ENCODE peak calls at places on chromosomes 2 and 18, in eight cellular contexts. R, E, A, G, W, D, X and Y are unnamed samples.
A peak's percentile ranks its signal among the peaks of the same experiment; 100 is the strongest.

GRCh38 chr18:35245719-35246317 is 5.0 kb downstream of the ZNF397 start:
- DNase-seq in R (no peak), A (no peak), D (no peak), X (no peak), G (no peak), W (no peak), E (no peak), Y (no peak)

GRCh38 chr18:25518716-25519053 is 166.7 kb upstream of the ZNF521 start:
- DNase-seq in G (no peak), X (no peak), E (no peak), D (no peak), A (no peak), R (no peak), W (no peak), Y (no peak)

GRCh38 chr2:113219889-113220641 is 46.3 kb downstream of the PSD4 start:
- DNase-seq in A (no peak), R (peak; percentile 71), W (no peak), D (peak; percentile 87), X (peak; percentile 50), G (no peak), E (peak; percentile 83), Y (no peak)

GRCh38 chr18:8681196-8681595 is 24.2 kb upstream of the MTCL1 start:
- DNase-seq in E (no peak), R (no peak), W (no peak), D (no peak), G (no peak), A (no peak), X (no peak), Y (no peak)

GRCh38 chr18:14949800-14950415 is 201.9 kb downstream of the ANKRD30B start:
- DNase-seq in A (no peak), G (no peak), X (no peak), R (no peak), D (no peak), W (peak; percentile 80), E (no peak), Y (no peak)

GRCh38 chr18:26479065-26479685 is 69.2 kb downstream of the KCTD1 start:
- DNase-seq in W (no peak), R (no peak), G (no peak), E (no peak), A (no peak), D (no peak), X (no peak), Y (peak; percentile 43)

GRCh38 chr2:142981069-142981378 is 103.6 kb downstream of the KYNU start:
- DNase-seq in D (no peak), W (no peak), A (no peak), E (no peak), R (no peak), G (no peak), X (no peak), Y (no peak)

GRCh38 chr2:60553992-60554648 is 666 bp upstream of the BCL11A start:
- DNase-seq in E (peak; percentile 87), G (no peak), A (no peak), D (peak; percentile 53), X (no peak), R (no peak), W (no peak), Y (peak; percentile 47)

GRCh38 chr2:152336854-152337510 is 2.0 kb downstream of the FMNL2 start:
- DNase-seq in E (no peak), R (peak; percentile 58), A (no peak), X (no peak), G (peak; percentile 60), D (peak; percentile 30), W (no peak), Y (no peak)
- H3K4me3 ChIP-seq in E (peak overlapping the region; percentile 96), R (peak overlapping the region; percentile 79), A (no peak overlapping the region), X (peak overlapping the region; percentile 81), G (peak overlapping the region; percentile 97), D (no peak overlapping the region), W (peak overlapping the region; percentile 94), Y (peak overlapping the region; percentile 74)

GRCh38 chr18:77486985-77487384 is 237.3 kb downstream of the GALR1 start:
- DNase-seq in R (no peak), E (no peak), D (no peak), G (no peak), W (no peak), A (no peak), X (no peak), Y (no peak)
- H3K4me1 ChIP-seq in R (no peaks in the 10 kb centered on the region), E (no peaks in the 10 kb centered on the region), D (no peaks in the 10 kb centered on the region), G (no peaks in the 10 kb centered on the region), W (no peaks in the 10 kb centered on the region), A (no peaks in the 10 kb centered on the region), X (no peaks in the 10 kb centered on the region), Y (no peaks in the 10 kb centered on the region)

GRCh38 chr2:171480908-171481307 is 41.4 kb upstream of the CYBRD1 start:
- DNase-seq in W (no peak), A (no peak), R (no peak), G (peak; percentile 18), X (no peak), D (no peak), E (no peak), Y (no peak)

GRCh38 chr2:171482308-171482707 is 40.0 kb upstream of the CYBRD1 start:
- DNase-seq in X (no peak), G (no peak), R (no peak), A (no peak), D (no peak), W (no peak), E (no peak), Y (no peak)

GRCh38 chr2:171475979-171476378 is 42.0 kb downstream of the DCAF17 start:
- DNase-seq in G (no peak), D (no peak), X (no peak), W (no peak), R (no peak), A (no peak), E (no peak), Y (no peak)

GRCh38 chr2:171478345-171478744 is 43.9 kb upstream of the CYBRD1 start:
- DNase-seq in D (no peak), R (no peak), E (no peak), W (no peak), G (no peak), A (no peak), X (no peak), Y (no peak)

DNA sequence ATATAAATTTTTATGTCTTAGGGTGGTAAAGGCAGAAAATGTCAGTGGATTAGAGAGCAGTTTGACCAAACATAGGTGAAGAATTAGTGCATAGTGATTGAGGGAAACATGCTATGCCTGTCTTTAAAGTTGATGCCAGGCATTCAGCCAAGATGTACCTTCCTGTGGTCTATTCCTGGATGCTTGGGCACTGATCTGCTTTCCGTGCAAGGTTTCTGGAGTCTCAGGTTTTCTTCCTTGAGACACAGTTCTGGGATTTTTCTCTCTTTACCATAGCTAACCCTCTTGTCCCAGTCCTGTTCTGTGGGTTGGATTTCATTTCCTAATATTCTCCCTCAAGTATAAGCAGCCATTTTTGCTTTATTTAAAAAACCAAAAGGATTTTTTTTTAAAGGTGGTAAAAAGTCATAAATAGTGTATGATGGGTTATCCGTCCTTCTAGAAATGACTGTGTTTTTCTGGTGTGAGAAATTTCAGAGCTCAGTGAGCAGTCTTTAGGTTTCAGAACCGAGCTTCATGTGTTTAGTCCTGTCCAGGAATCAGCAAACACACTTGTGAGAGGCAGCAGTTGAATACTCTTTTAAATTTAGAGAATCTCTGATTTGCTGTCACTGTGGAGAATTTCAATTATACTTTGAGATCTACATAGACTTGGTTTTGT is 43.0 kb upstream of the CYBRD1 start:
- DNase-seq in D (no peak), R (no peak), X (no peak), A (no peak), E (no peak), G (no peak), W (no peak), Y (no peak)
- H3K36me3 ChIP-seq in D (no peaks in the 10 kb centered on the region), R (no peaks in the 10 kb centered on the region), X (no peaks in the 10 kb centered on the region), A (peaks cover 14% of the 10 kb centered on the region), E (peaks cover 7% of the 10 kb centered on the region), G (no peaks in the 10 kb centered on the region), W (peaks cover 4% of the 10 kb centered on the region), Y (peaks cover 7% of the 10 kb centered on the region)

GRCh38 chr18:79963658-79964329 is 649 bp upstream of the HSBP1L1 start:
- DNase-seq in X (no peak), A (no peak), G (no peak), R (no peak), W (no peak), D (peak; percentile 19), E (no peak), Y (no peak)
- H3K4me3 ChIP-seq in X (peak overlapping the region; percentile 83), A (peak overlapping the region; percentile 67), G (peak overlapping the region; percentile 67), R (no peak overlapping the region), W (peak overlapping the region; percentile 72), D (no peak overlapping the region), E (peak overlapping the region; percentile 51), Y (peak overlapping the region; percentile 45)

DNA sequence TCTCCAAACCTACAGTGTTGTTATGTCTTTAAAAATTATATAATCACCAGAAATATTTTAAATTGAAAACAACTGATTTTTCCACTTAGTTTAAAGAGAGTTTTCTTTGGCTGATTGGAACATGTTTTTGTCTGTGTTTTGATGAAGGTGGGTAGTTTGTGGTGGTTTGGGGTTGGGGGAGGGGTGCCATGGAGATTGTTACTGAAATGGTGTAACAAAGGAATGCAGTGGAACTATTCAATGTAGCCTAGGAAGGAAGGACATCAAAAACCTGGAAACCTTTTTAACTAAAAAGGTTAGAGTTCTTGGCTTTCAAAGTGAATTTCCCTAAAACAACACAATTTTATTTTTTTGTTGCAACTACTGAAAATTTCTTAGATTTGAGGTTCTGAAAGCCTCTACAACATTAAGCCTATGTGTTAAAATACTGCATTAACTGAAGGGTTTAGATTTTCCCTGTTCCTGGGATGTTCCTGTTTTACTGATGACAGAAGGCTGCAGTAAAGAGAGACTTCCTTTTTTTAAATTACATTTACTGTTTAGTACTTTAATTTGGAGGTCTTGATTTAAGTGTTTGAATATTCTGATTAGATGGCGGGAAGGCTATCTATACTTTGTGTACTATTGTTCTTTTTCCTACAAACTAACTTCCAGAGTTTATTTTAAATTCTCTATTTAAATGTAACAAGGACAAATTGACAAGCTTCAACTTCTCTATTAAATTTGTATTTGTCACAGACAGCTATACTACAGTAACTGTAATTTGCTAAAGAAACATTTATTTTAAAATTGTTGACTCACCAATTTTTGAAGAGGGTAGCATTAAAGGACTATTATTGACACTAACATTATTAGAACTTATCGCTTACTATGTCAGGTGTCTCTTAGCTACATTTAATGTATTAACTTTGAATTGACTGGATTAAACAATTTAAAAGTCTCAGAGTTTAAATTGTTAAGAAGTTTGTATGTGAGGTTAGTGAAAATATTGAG is 87.7 kb downstream of the LIMS1 start:
- DNase-seq in W (no peak), R (no peak), X (no peak), G (no peak), D (no peak), E (no peak), A (peak; percentile 24), Y (no peak)
- H3K4me1 ChIP-seq in W (peaks cover 36% of the 10 kb centered on the region), R (peaks cover 4% of the 10 kb centered on the region), X (peaks cover 27% of the 10 kb centered on the region), G (peaks cover 7% of the 10 kb centered on the region), D (peaks cover 7% of the 10 kb centered on the region), E (peaks cover 16% of the 10 kb centered on the region), A (peaks cover 55% of the 10 kb centered on the region), Y (peaks cover 20% of the 10 kb centered on the region)

DNA sequence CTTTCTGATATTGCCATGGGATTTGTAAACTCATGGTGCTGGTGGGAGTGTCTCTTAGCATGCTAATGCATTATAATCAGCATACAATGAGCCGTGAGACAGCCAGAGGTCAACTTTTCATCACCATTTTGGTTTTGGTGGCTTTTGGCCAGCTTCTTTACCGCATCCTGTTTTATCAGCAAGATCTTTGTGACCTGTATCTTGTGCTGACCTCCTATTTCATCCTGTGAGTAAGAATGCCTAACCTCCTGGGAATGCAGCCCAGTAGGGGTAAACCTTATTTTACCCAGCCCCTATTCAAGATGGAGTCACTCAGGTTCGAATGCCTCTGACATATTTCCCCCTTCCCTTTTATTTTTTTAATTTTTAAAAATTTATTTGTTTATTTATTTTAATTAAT is 148.3 kb downstream of the PHLPP1 start:
- DNase-seq in D (no peak), A (no peak), R (peak; percentile 45), G (no peak), X (peak; percentile 61), E (no peak), W (peak; percentile 67), Y (no peak)
- H3K36me3 ChIP-seq in D (no peaks in the 10 kb centered on the region), A (no peaks in the 10 kb centered on the region), R (no peaks in the 10 kb centered on the region), G (no peaks in the 10 kb centered on the region), X (no peaks in the 10 kb centered on the region), E (no peaks in the 10 kb centered on the region), W (peaks cover 9% of the 10 kb centered on the region), Y (no peaks in the 10 kb centered on the region)